ENCODE peak calls at places on chromosomes 13 and 19, in four cellular contexts. Q is T-cell, N is T-helper 2 cell, V is hepatic stellate cell. K is an unnamed sample.

GRCh38 chr13:30577381-30577780 is 40.3 kb upstream of the USPL1 start:
- DNase-seq in Q (peak), N (peak), V (peak), K (no peak)

GRCh38 chr19:5148794-5149190 is 179.9 kb downstream of the KDM4B start:
- DNase-seq in Q (no peak), N (no peak), V (no peak), K (no peak)

GRCh38 chr13:40490086-40490723 is 176.2 kb downstream of the FOXO1 start:
- DNase-seq in Q (peak), N (peak), V (no peak), K (peak)

GRCh38 chr13:72284791-72285190 is 417.8 kb upstream of the DACH1 start:
- DNase-seq in Q (no peak), N (no peak), V (no peak), K (no peak)

GRCh38 chr13:94329277-94329676 is 150.2 kb downstream of the DCT start:
- DNase-seq in Q (no peak), N (no peak), V (no peak), K (no peak)

GRCh38 chr13:93116809-93117208 is 109.8 kb upstream of the GPC6 start:
- DNase-seq in Q (no peak), N (no peak), V (no peak), K (no peak)

GRCh38 chr13:78976696-78977095 is 317.7 kb upstream of the OBI1 start:
- DNase-seq in Q (no peak), N (no peak), V (no peak), K (no peak)

GRCh38 chr19:10228925-10229324 is 2.2 kb downstream of the S1PR2 start:
- DNase-seq in Q (peak), N (peak), V (peak), K (peak)

GRCh38 chr13:79222427-79223205 is 183.4 kb downstream of the RBM26 start:
- DNase-seq in Q (no peak), N (no peak), V (no peak), K (no peak)

GRCh38 chr13:19252381-19252780 is 70.8 kb upstream of the TUBA3C start:
- DNase-seq in Q (no peak), N (no peak), V (no peak), K (no peak)

GRCh38 chr13:79483302-79483701 is 2.3 kb downstream of the NDFIP2 start:
- DNase-seq in Q (no peak), N (no peak), V (peak), K (no peak)

GRCh38 chr19:18488403-18488723 is 33.5 kb downstream of the ELL start:
- DNase-seq in Q (no peak), N (peak), V (peak), K (no peak)

GRCh38 chr19:5974721-5975387 is 3.1 kb downstream of the RANBP3 start:
- DNase-seq in Q (peak), N (peak), V (no peak), K (no peak)

GRCh38 chr13:113151745-113152707 is 6.4 kb upstream of the PROZ start:
- DNase-seq in Q (no peak), N (peak), V (peak), K (no peak)

GRCh38 chr13:78599911-78600310 is 3.4 kb downstream of the POU4F1 start:
- DNase-seq in Q (no peak), N (no peak), V (no peak), K (no peak)

GRCh38 chr13:38045278-38046048 is 175.9 kb upstream of the TRPC4 start:
- DNase-seq in Q (no peak), N (no peak), V (no peak), K (no peak)

GRCh38 chr13:65656740-65657329 is 1573.3 kb downstream of the PCDH9 start:
- DNase-seq in Q (no peak), N (no peak), V (peak), K (no peak)

GRCh38 chr19:38245826-38246498 is 10.2 kb downstream of the PPP1R14A start:
- DNase-seq in Q (no peak), N (no peak), V (no peak), K (no peak)

GRCh38 chr19:50663280-50663790 is 14.1 kb downstream of the C19orf81 start:
- DNase-seq in Q (no peak), N (no peak), V (no peak), K (no peak)

GRCh38 chr13:50651916-50652315 is 191.6 kb downstream of the DLEU7 start:
- DNase-seq in Q (no peak), N (no peak), V (no peak), K (no peak)

GRCh38 chr13:29707876-29708543 is 112.5 kb upstream of the SLC7A1 start:
- DNase-seq in Q (peak), N (peak), V (peak), K (peak)

GRCh38 chr19:57099199-57099661 is 20.6 kb upstream of the USP29 start:
- DNase-seq in Q (peak), N (peak), V (peak), K (peak)

GRCh38 chr13:71874490-71874889 is 7.5 kb upstream of the DACH1 start:
- DNase-seq in Q (no peak), N (no peak), V (no peak), K (no peak)

GRCh38 chr19:4086336-4086953 is 19.7 kb upstream of the ZBTB7A start:
- DNase-seq in Q (no peak), N (no peak), V (no peak), K (no peak)

GRCh38 chr13:41520699-41521630 is 63.6 kb downstream of the RGCC start:
- DNase-seq in Q (no peak), N (no peak), V (no peak), K (no peak)

K was measured in CD4-positive, alpha-beta T cell.